ENCODE peak calls at places on chromosomes 2 and 18, in nine cellular contexts. One of them, this sample, is unnamed.

GRCh38 chr2:46031124-46031523 is 266.1 kb upstream of the EPAS1 start:
- DNase-seq in aorta: no peak
- DNase-seq in Caco-2: no peak
- DNase-seq in left ventricle myocardium inferior: no peak
- DNase-seq in tibial artery: no peak
- DNase-seq in NCI-H345: no peak
- DNase-seq in substantia nigra: no peak
- DNase-seq in PC-3: no peak
- DNase-seq in IMR-90: no peak
- DNase-seq in this sample: no peak

GRCh38 chr18:54607213-54607934 is 16.3 kb downstream of the DYNAP start:
- DNase-seq in aorta: no peak
- DNase-seq in Caco-2: peak
- DNase-seq in left ventricle myocardium inferior: no peak
- DNase-seq in tibial artery: no peak
- DNase-seq in NCI-H345: no peak
- DNase-seq in substantia nigra: no peak
- DNase-seq in PC-3: peak
- DNase-seq in IMR-90: peak
- DNase-seq in this sample: no peak

GRCh38 chr2:86223682-86224560 is 24.7 kb downstream of the MRPL35 start:
- DNase-seq in aorta: no peak
- DNase-seq in Caco-2: no peak
- DNase-seq in left ventricle myocardium inferior: no peak
- DNase-seq in tibial artery: no peak
- DNase-seq in NCI-H345: no peak
- DNase-seq in substantia nigra: no peak
- DNase-seq in PC-3: no peak
- DNase-seq in IMR-90: peak
- DNase-seq in this sample: no peak

GRCh38 chr2:241011751-241012510 is 13.5 kb downstream of the SNED1 start:
- DNase-seq in aorta: no peak
- DNase-seq in Caco-2: no peak
- DNase-seq in left ventricle myocardium inferior: no peak
- DNase-seq in tibial artery: no peak
- DNase-seq in NCI-H345: no peak
- DNase-seq in substantia nigra: no peak
- DNase-seq in PC-3: no peak
- DNase-seq in IMR-90: no peak
- DNase-seq in this sample: no peak

GRCh38 chr18:3114456-3114855 is 101.5 kb upstream of the LPIN2 start:
- DNase-seq in aorta: no peak
- DNase-seq in Caco-2: no peak
- DNase-seq in left ventricle myocardium inferior: no peak
- DNase-seq in tibial artery: no peak
- DNase-seq in NCI-H345: no peak
- DNase-seq in substantia nigra: no peak
- DNase-seq in PC-3: no peak
- DNase-seq in IMR-90: no peak
- DNase-seq in this sample: no peak

GRCh38 chr2:46735730-46736493 is 179.7 kb downstream of the MCFD2 start:
- DNase-seq in aorta: no peak
- DNase-seq in Caco-2: no peak
- DNase-seq in left ventricle myocardium inferior: no peak
- DNase-seq in tibial artery: no peak
- DNase-seq in NCI-H345: no peak
- DNase-seq in substantia nigra: no peak
- DNase-seq in PC-3: no peak
- DNase-seq in IMR-90: no peak
- DNase-seq in this sample: no peak

GRCh38 chr2:98009887-98010760 is 14.4 kb upstream of the TMEM131 start:
- DNase-seq in aorta: no peak
- DNase-seq in Caco-2: no peak
- DNase-seq in left ventricle myocardium inferior: no peak
- DNase-seq in tibial artery: no peak
- DNase-seq in NCI-H345: no peak
- DNase-seq in substantia nigra: no peak
- DNase-seq in PC-3: no peak
- DNase-seq in IMR-90: no peak
- DNase-seq in this sample: peak

GRCh38 chr2:200305797-200306718 is at the start of gene SPATS2L:
- DNase-seq in aorta: peak
- DNase-seq in Caco-2: peak
- DNase-seq in left ventricle myocardium inferior: peak
- DNase-seq in tibial artery: peak
- DNase-seq in NCI-H345: peak
- DNase-seq in substantia nigra: peak
- DNase-seq in PC-3: peak
- DNase-seq in IMR-90: peak
- DNase-seq in this sample: peak

GRCh38 chr2:44429034-44429433 is 67.3 kb downstream of the CAMKMT start:
- DNase-seq in aorta: no peak
- DNase-seq in Caco-2: peak
- DNase-seq in left ventricle myocardium inferior: no peak
- DNase-seq in tibial artery: no peak
- DNase-seq in NCI-H345: no peak
- DNase-seq in substantia nigra: no peak
- DNase-seq in PC-3: peak
- DNase-seq in IMR-90: peak
- DNase-seq in this sample: no peak

GRCh38 chr2:3476386-3477033 is 42.8 kb downstream of the ADI1 start:
- DNase-seq in aorta: no peak
- DNase-seq in Caco-2: no peak
- DNase-seq in left ventricle myocardium inferior: no peak
- DNase-seq in tibial artery: no peak
- DNase-seq in NCI-H345: no peak
- DNase-seq in substantia nigra: peak
- DNase-seq in PC-3: no peak
- DNase-seq in IMR-90: peak
- DNase-seq in this sample: peak

GRCh38 chr2:205808493-205809121 is 126.3 kb downstream of the NRP2 start:
- DNase-seq in aorta: no peak
- DNase-seq in Caco-2: no peak
- DNase-seq in left ventricle myocardium inferior: no peak
- DNase-seq in tibial artery: no peak
- DNase-seq in NCI-H345: peak
- DNase-seq in substantia nigra: no peak
- DNase-seq in PC-3: no peak
- DNase-seq in IMR-90: no peak
- DNase-seq in this sample: no peak

GRCh38 chr2:430280-431040 is 142.6 kb upstream of the ALKAL2 start:
- DNase-seq in aorta: no peak
- DNase-seq in Caco-2: no peak
- DNase-seq in left ventricle myocardium inferior: no peak
- DNase-seq in tibial artery: no peak
- DNase-seq in NCI-H345: no peak
- DNase-seq in substantia nigra: no peak
- DNase-seq in PC-3: no peak
- DNase-seq in IMR-90: no peak
- DNase-seq in this sample: no peak

GRCh38 chr2:39640107-39640506 is 25.6 kb upstream of the TMEM178A start:
- DNase-seq in aorta: no peak
- DNase-seq in Caco-2: no peak
- DNase-seq in left ventricle myocardium inferior: peak
- DNase-seq in tibial artery: no peak
- DNase-seq in NCI-H345: no peak
- DNase-seq in substantia nigra: no peak
- DNase-seq in PC-3: no peak
- DNase-seq in IMR-90: no peak
- DNase-seq in this sample: no peak

GRCh38 chr2:54318810-54319209 is 62.8 kb upstream of the TSPYL6 start:
- DNase-seq in aorta: no peak
- DNase-seq in Caco-2: no peak
- DNase-seq in left ventricle myocardium inferior: no peak
- DNase-seq in tibial artery: no peak
- DNase-seq in NCI-H345: no peak
- DNase-seq in substantia nigra: no peak
- DNase-seq in PC-3: no peak
- DNase-seq in IMR-90: no peak
- DNase-seq in this sample: no peak

GRCh38 chr2:11976090-11976489 is 229.7 kb downstream of the LPIN1 start:
- DNase-seq in aorta: no peak
- DNase-seq in Caco-2: no peak
- DNase-seq in left ventricle myocardium inferior: no peak
- DNase-seq in tibial artery: no peak
- DNase-seq in NCI-H345: no peak
- DNase-seq in substantia nigra: no peak
- DNase-seq in PC-3: peak
- DNase-seq in IMR-90: no peak
- DNase-seq in this sample: peak

GRCh38 chr2:9769171-9770005 is 73.9 kb upstream of the TAF1B start:
- DNase-seq in aorta: no peak
- DNase-seq in Caco-2: no peak
- DNase-seq in left ventricle myocardium inferior: no peak
- DNase-seq in tibial artery: no peak
- DNase-seq in NCI-H345: peak
- DNase-seq in substantia nigra: no peak
- DNase-seq in PC-3: no peak
- DNase-seq in IMR-90: peak
- DNase-seq in this sample: no peak

GRCh38 chr2:23635666-23636340 is 250.8 kb downstream of the KLHL29 start:
- DNase-seq in aorta: no peak
- DNase-seq in Caco-2: no peak
- DNase-seq in left ventricle myocardium inferior: no peak
- DNase-seq in tibial artery: no peak
- DNase-seq in NCI-H345: no peak
- DNase-seq in substantia nigra: no peak
- DNase-seq in PC-3: no peak
- DNase-seq in IMR-90: no peak
- DNase-seq in this sample: no peak

GRCh38 chr2:671787-672605 is 5.2 kb downstream of the TMEM18 start:
- DNase-seq in aorta: no peak
- DNase-seq in Caco-2: no peak
- DNase-seq in left ventricle myocardium inferior: no peak
- DNase-seq in tibial artery: no peak
- DNase-seq in NCI-H345: no peak
- DNase-seq in substantia nigra: no peak
- DNase-seq in PC-3: no peak
- DNase-seq in IMR-90: no peak
- DNase-seq in this sample: no peak

GRCh38 chr18:58997811-58998337 is 133.2 kb downstream of the ZNF532 start:
- DNase-seq in aorta: peak
- DNase-seq in Caco-2: no peak
- DNase-seq in left ventricle myocardium inferior: peak
- DNase-seq in tibial artery: peak
- DNase-seq in NCI-H345: no peak
- DNase-seq in substantia nigra: no peak
- DNase-seq in PC-3: peak
- DNase-seq in IMR-90: peak
- DNase-seq in this sample: peak

GRCh38 chr18:49874238-49874637 is 60.9 kb upstream of the ACAA2 start:
- DNase-seq in aorta: no peak
- DNase-seq in Caco-2: no peak
- DNase-seq in left ventricle myocardium inferior: no peak
- DNase-seq in tibial artery: no peak
- DNase-seq in NCI-H345: no peak
- DNase-seq in substantia nigra: no peak
- DNase-seq in PC-3: no peak
- DNase-seq in IMR-90: no peak
- DNase-seq in this sample: no peak

GRCh38 chr18:39523281-39523680 is 1957.7 kb upstream of the CELF4 start:
- DNase-seq in aorta: no peak
- DNase-seq in Caco-2: peak
- DNase-seq in left ventricle myocardium inferior: no peak
- DNase-seq in tibial artery: no peak
- DNase-seq in NCI-H345: no peak
- DNase-seq in substantia nigra: no peak
- DNase-seq in PC-3: peak
- DNase-seq in IMR-90: peak
- DNase-seq in this sample: no peak

GRCh38 chr2:33391582-33392255 is 84.7 kb upstream of the RASGRP3 start:
- DNase-seq in aorta: no peak
- DNase-seq in Caco-2: no peak
- DNase-seq in left ventricle myocardium inferior: no peak
- DNase-seq in tibial artery: no peak
- DNase-seq in NCI-H345: no peak
- DNase-seq in substantia nigra: no peak
- DNase-seq in PC-3: no peak
- DNase-seq in IMR-90: peak
- DNase-seq in this sample: no peak

GRCh38 chr18:74683573-74683972 is 85.9 kb downstream of the ZNF407 start:
- DNase-seq in aorta: no peak
- DNase-seq in Caco-2: no peak
- DNase-seq in left ventricle myocardium inferior: no peak
- DNase-seq in tibial artery: no peak
- DNase-seq in NCI-H345: no peak
- DNase-seq in substantia nigra: no peak
- DNase-seq in PC-3: no peak
- DNase-seq in IMR-90: no peak
- DNase-seq in this sample: peak

GRCh38 chr2:37855283-37856041 is 69.6 kb upstream of the RMDN2 start:
- DNase-seq in aorta: peak
- DNase-seq in Caco-2: no peak
- DNase-seq in left ventricle myocardium inferior: peak
- DNase-seq in tibial artery: peak
- DNase-seq in NCI-H345: no peak
- DNase-seq in substantia nigra: no peak
- DNase-seq in PC-3: no peak
- DNase-seq in IMR-90: no peak
- DNase-seq in this sample: no peak